ENCODE peak calls at places on chromosomes 2 and 18, in seven cellular contexts. One of them, this sample, is unnamed.
A peak's percentile ranks its signal among the peaks of the same experiment; 100 is the strongest.

GRCh38 chr2:234548720-234549420 is 52.0 kb upstream of the ARL4C start:
- DNase-seq in RWPE1: no peak
- DNase-seq in endothelial cell: no peak
- DNase-seq in H9: peak; percentile 84
- DNase-seq in epithelial cell of esophagus: no peak
- DNase-seq in GM10248: no peak
- DNase-seq in neural progenitor cell: no peak
- DNase-seq in this sample: no peak

GRCh38 chr18:79867666-79868065 is 69.9 kb downstream of the KCNG2 start:
- DNase-seq in RWPE1: no peak
- DNase-seq in endothelial cell: no peak
- DNase-seq in H9: no peak
- DNase-seq in epithelial cell of esophagus: no peak
- DNase-seq in GM10248: no peak
- DNase-seq in neural progenitor cell: no peak
- DNase-seq in this sample: no peak

GRCh38 chr2:172623249-172623965 is 67.5 kb downstream of the PDK1 start:
- DNase-seq in RWPE1: no peak
- DNase-seq in endothelial cell: no peak
- DNase-seq in H9: no peak
- DNase-seq in epithelial cell of esophagus: no peak
- DNase-seq in GM10248: no peak
- DNase-seq in neural progenitor cell: no peak
- DNase-seq in this sample: no peak

GRCh38 chr18:30639361-30639760 is 403.2 kb downstream of the DSC3 start:
- DNase-seq in RWPE1: no peak
- DNase-seq in endothelial cell: no peak
- DNase-seq in H9: no peak
- DNase-seq in epithelial cell of esophagus: no peak
- DNase-seq in GM10248: no peak
- DNase-seq in neural progenitor cell: no peak
- DNase-seq in this sample: no peak

GRCh38 chr2:45024600-45025291 is 15.5 kb upstream of the SIX2 start:
- DNase-seq in RWPE1: peak; percentile 83
- DNase-seq in endothelial cell: no peak
- DNase-seq in H9: no peak
- DNase-seq in epithelial cell of esophagus: peak; percentile 83
- DNase-seq in GM10248: no peak
- DNase-seq in neural progenitor cell: no peak
- DNase-seq in this sample: peak; percentile 96

GRCh38 chr18:79294235-79294634 is 101.5 kb upstream of the NFATC1 start:
- DNase-seq in RWPE1: no peak
- DNase-seq in endothelial cell: no peak
- DNase-seq in H9: no peak
- DNase-seq in epithelial cell of esophagus: no peak
- DNase-seq in GM10248: no peak
- DNase-seq in neural progenitor cell: no peak
- DNase-seq in this sample: no peak

GRCh38 chr2:112706170-112706664 is 14.6 kb upstream of the NT5DC4 start:
- DNase-seq in RWPE1: no peak
- DNase-seq in endothelial cell: no peak
- DNase-seq in H9: no peak
- DNase-seq in epithelial cell of esophagus: peak; percentile 60
- DNase-seq in GM10248: no peak
- DNase-seq in neural progenitor cell: no peak
- DNase-seq in this sample: no peak

GRCh38 chr18:30094556-30094955 is 948.0 kb downstream of the DSC3 start:
- DNase-seq in RWPE1: peak; percentile 24
- DNase-seq in endothelial cell: no peak
- DNase-seq in H9: no peak
- DNase-seq in epithelial cell of esophagus: peak; percentile 46
- DNase-seq in GM10248: no peak
- DNase-seq in neural progenitor cell: no peak
- DNase-seq in this sample: peak; percentile 40

GRCh38 chr2:26784570-26785234 is 1.2 kb upstream of the CENPA start:
- DNase-seq in RWPE1: no peak
- DNase-seq in endothelial cell: no peak
- DNase-seq in H9: no peak
- DNase-seq in epithelial cell of esophagus: no peak
- DNase-seq in GM10248: no peak
- DNase-seq in neural progenitor cell: no peak
- DNase-seq in this sample: no peak

GRCh38 chr2:74361327-74361726 is 18.1 kb upstream of the SLC4A5 start:
- DNase-seq in RWPE1: no peak
- DNase-seq in endothelial cell: no peak
- DNase-seq in H9: no peak
- DNase-seq in epithelial cell of esophagus: no peak
- DNase-seq in GM10248: no peak
- DNase-seq in neural progenitor cell: no peak
- DNase-seq in this sample: no peak

GRCh38 chr2:46010925-46011490 is 286.2 kb upstream of the EPAS1 start:
- DNase-seq in RWPE1: peak; percentile 64
- DNase-seq in endothelial cell: no peak
- DNase-seq in H9: no peak
- DNase-seq in epithelial cell of esophagus: peak; percentile 58
- DNase-seq in GM10248: peak; percentile 59
- DNase-seq in neural progenitor cell: peak; percentile 45
- DNase-seq in this sample: peak; percentile 50

GRCh38 chr18:11146238-11146946 is 3.0 kb downstream of the PIEZO2 start:
- DNase-seq in RWPE1: no peak
- DNase-seq in endothelial cell: no peak
- DNase-seq in H9: peak; percentile 46
- DNase-seq in epithelial cell of esophagus: no peak
- DNase-seq in GM10248: no peak
- DNase-seq in neural progenitor cell: no peak
- DNase-seq in this sample: no peak

GRCh38 chr2:152715854-152716428 is 1.3 kb downstream of the PRPF40A start:
- DNase-seq in RWPE1: peak; percentile 44
- DNase-seq in endothelial cell: peak; percentile 58
- DNase-seq in H9: peak; percentile 57
- DNase-seq in epithelial cell of esophagus: peak; percentile 68
- DNase-seq in GM10248: no peak
- DNase-seq in neural progenitor cell: peak; percentile 73
- DNase-seq in this sample: peak; percentile 65

GRCh38 chr2:28713582-28714292 is 37.9 kb upstream of the PPP1CB start:
- DNase-seq in RWPE1: no peak
- DNase-seq in endothelial cell: no peak
- DNase-seq in H9: no peak
- DNase-seq in epithelial cell of esophagus: peak; percentile 80
- DNase-seq in GM10248: no peak
- DNase-seq in neural progenitor cell: no peak
- DNase-seq in this sample: peak; percentile 48

GRCh38 chr2:60386436-60386835 is 167.0 kb downstream of the BCL11A start:
- DNase-seq in RWPE1: no peak
- DNase-seq in endothelial cell: no peak
- DNase-seq in H9: no peak
- DNase-seq in epithelial cell of esophagus: no peak
- DNase-seq in GM10248: no peak
- DNase-seq in neural progenitor cell: no peak
- DNase-seq in this sample: no peak

GRCh38 chr2:111706481-111707001 is 177.5 kb downstream of the ANAPC1 start:
- DNase-seq in RWPE1: no peak
- DNase-seq in endothelial cell: no peak
- DNase-seq in H9: no peak
- DNase-seq in epithelial cell of esophagus: no peak
- DNase-seq in GM10248: no peak
- DNase-seq in neural progenitor cell: no peak
- DNase-seq in this sample: no peak

GRCh38 chr18:79532690-79533058 is 136.9 kb downstream of the NFATC1 start:
- DNase-seq in RWPE1: no peak
- DNase-seq in endothelial cell: no peak
- DNase-seq in H9: no peak
- DNase-seq in epithelial cell of esophagus: no peak
- DNase-seq in GM10248: no peak
- DNase-seq in neural progenitor cell: no peak
- DNase-seq in this sample: no peak

GRCh38 chr18:57276720-57277284 is 75.6 kb upstream of the ST8SIA3 start:
- DNase-seq in RWPE1: no peak
- DNase-seq in endothelial cell: no peak
- DNase-seq in H9: no peak
- DNase-seq in epithelial cell of esophagus: no peak
- DNase-seq in GM10248: no peak
- DNase-seq in neural progenitor cell: peak; percentile 55
- DNase-seq in this sample: no peak
- TF ChIP-seq CTCF in RWPE1: no peak
- TF ChIP-seq CTCF in endothelial cell: no peak
- TF ChIP-seq CTCF in H9: no peak
- TF ChIP-seq CTCF in epithelial cell of esophagus: no peak
- TF ChIP-seq CTCF in GM10248: no peak
- TF ChIP-seq CTCF in neural progenitor cell: no peak
- TF ChIP-seq CTCF in this sample: no peak

DNA sequence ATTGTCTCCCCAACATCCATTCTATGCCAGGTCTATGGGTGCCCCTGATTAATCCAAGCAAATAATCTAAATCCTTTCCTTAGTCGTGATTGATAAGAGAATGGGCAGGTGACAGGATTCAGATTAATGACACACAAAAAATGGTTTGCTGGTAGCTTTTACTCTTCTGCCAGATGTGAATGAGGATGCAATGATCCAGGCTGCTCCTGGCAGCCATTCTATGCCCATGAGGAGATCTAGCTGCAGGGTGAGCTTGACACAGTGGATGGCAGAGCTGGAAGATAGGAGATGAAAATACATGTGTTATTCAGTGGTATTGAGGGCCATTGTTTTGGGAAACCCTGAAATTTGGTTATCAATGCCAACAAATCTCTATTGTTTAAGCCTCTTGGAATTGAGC is 69.7 kb downstream of the ACYP2 start:
- DNase-seq in RWPE1: no peak
- DNase-seq in endothelial cell: no peak
- DNase-seq in H9: no peak
- DNase-seq in epithelial cell of esophagus: no peak
- DNase-seq in GM10248: no peak
- DNase-seq in neural progenitor cell: no peak
- DNase-seq in this sample: no peak
- TF ChIP-seq CTCF in RWPE1: no peak
- TF ChIP-seq CTCF in endothelial cell: no peak
- TF ChIP-seq CTCF in H9: no peak
- TF ChIP-seq CTCF in epithelial cell of esophagus: no peak
- TF ChIP-seq CTCF in GM10248: no peak
- TF ChIP-seq CTCF in neural progenitor cell: no peak
- TF ChIP-seq CTCF in this sample: no peak

DNA sequence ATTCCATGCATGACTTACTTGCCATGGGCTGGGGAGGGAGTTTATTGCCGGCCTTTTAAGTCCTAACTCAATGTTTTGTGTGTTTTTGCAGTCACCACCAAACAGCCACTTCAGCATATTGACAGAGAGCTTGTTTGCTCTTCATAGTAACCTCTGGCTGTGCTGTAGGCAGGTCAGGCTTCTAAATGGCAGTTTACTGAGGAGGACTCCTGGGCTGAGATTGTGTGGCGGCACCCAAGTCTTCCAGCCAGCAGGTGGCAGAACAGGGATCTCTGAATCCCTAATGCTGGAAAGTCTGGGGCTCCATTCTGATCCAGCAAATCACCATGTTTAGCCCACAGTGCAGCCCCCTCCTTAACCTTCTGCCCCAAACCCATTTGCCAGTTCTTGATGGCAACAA is 121.2 kb downstream of the CAPN13 start:
- DNase-seq in RWPE1: no peak
- DNase-seq in endothelial cell: no peak
- DNase-seq in H9: peak; percentile 73
- DNase-seq in epithelial cell of esophagus: no peak
- DNase-seq in GM10248: no peak
- DNase-seq in neural progenitor cell: peak; percentile 19
- DNase-seq in this sample: no peak
- TF ChIP-seq CTCF in RWPE1: no peak
- TF ChIP-seq CTCF in endothelial cell: no peak
- TF ChIP-seq CTCF in H9: peak; percentile 66
- TF ChIP-seq CTCF in epithelial cell of esophagus: peak; percentile 24
- TF ChIP-seq CTCF in GM10248: no peak
- TF ChIP-seq CTCF in neural progenitor cell: peak; percentile 36
- TF ChIP-seq CTCF in this sample: no peak

GRCh38 chr2:164711246-164712138 is 90.2 kb upstream of the GRB14 start:
- DNase-seq in RWPE1: no peak
- DNase-seq in endothelial cell: no peak
- DNase-seq in H9: no peak
- DNase-seq in epithelial cell of esophagus: no peak
- DNase-seq in GM10248: no peak
- DNase-seq in neural progenitor cell: no peak
- DNase-seq in this sample: no peak
- TF ChIP-seq CTCF in RWPE1: no peak
- TF ChIP-seq CTCF in endothelial cell: no peak
- TF ChIP-seq CTCF in H9: no peak
- TF ChIP-seq CTCF in epithelial cell of esophagus: no peak
- TF ChIP-seq CTCF in GM10248: no peak
- TF ChIP-seq CTCF in neural progenitor cell: no peak
- TF ChIP-seq CTCF in this sample: no peak

This sample was measured in MCF 10A.